ENCODE peak calls at places on chromosome 6, in ten cellular contexts. H is NCI-H1105 treated with DMSO at 0.1 percent for 48 hours; V is ecto neural progenitor cell; B is GM12892; K is GM12865; A is SHP77; I is hepatic stellate cell; T is activated CD8-positive, alpha-beta memory T cell treated with anti-CD3 and anti-CD28 coated beads for 24 hours; R is NCI-H2171; Y is AML-193. J is an unnamed sample.

GRCh38 chr6:140486468-140487361 is 1112.3 kb upstream of the CITED2 start:
- DNase-seq in R (no peak), Y (no peak), I (no peak), K (peak), B (no peak), T (no peak), A (no peak), V (no peak), H (no peak), J (no peak)

GRCh38 chr6:140003217-140003616 is 628.8 kb upstream of the CITED2 start:
- DNase-seq in I (no peak), V (peak), T (no peak), K (no peak), A (no peak), R (no peak), H (no peak), B (no peak), Y (no peak), J (no peak)

GRCh38 chr6:166750125-166750793 is 123.2 kb upstream of the RPS6KA2 start:
- DNase-seq in I (no peak), Y (no peak), K (no peak), V (no peak), H (no peak), R (no peak), A (no peak), B (no peak), T (no peak), J (no peak)

GRCh38 chr6:41448256-41448655 is 97.9 kb upstream of the FOXP4 start:
- DNase-seq in A (no peak), Y (no peak), T (no peak), B (no peak), K (no peak), R (no peak), I (no peak), V (no peak), H (no peak), J (no peak)

GRCh38 chr6:134097114-134097707 is 44.8 kb upstream of the SLC2A12 start:
- DNase-seq in A (peak), V (peak), Y (peak), T (peak), I (peak), K (peak), R (peak), B (peak), H (peak), J (no peak)

GRCh38 chr6:29734046-29735018 is 11.1 kb downstream of the HLA-F start:
- DNase-seq in R (no peak), K (no peak), H (no peak), Y (peak), V (no peak), A (no peak), T (no peak), I (no peak), B (no peak), J (no peak)

GRCh38 chr6:64034331-64034730 is 398.7 kb downstream of the PHF3 start:
- DNase-seq in Y (no peak), R (no peak), A (no peak), T (no peak), I (no peak), B (no peak), V (no peak), K (no peak), H (no peak), J (no peak)

GRCh38 chr6:42266542-42266941 is 48.9 kb upstream of the MRPS10 start:
- DNase-seq in B (no peak), Y (no peak), K (no peak), R (no peak), T (no peak), V (no peak), H (no peak), I (no peak), A (no peak), J (no peak)

GRCh38 chr6:1310628-1311399 is 1.1 kb upstream of the FOXQ1 start:
- DNase-seq in I (no peak), V (no peak), H (peak), K (no peak), R (no peak), Y (no peak), B (no peak), T (no peak), A (no peak), J (no peak)

GRCh38 chr6:145475794-145476396 is 259.4 kb downstream of the EPM2A start:
- DNase-seq in K (no peak), R (no peak), V (no peak), Y (no peak), A (no peak), T (no peak), I (no peak), B (no peak), H (no peak), J (no peak)

GRCh38 chr6:14017626-14018475 is 93.1 kb downstream of the RNF182 start:
- DNase-seq in B (no peak), I (no peak), V (peak), T (no peak), Y (no peak), A (no peak), K (no peak), R (no peak), H (no peak), J (no peak)

GRCh38 chr6:105769987-105770386 is 316.1 kb upstream of the PRDM1 start:
- DNase-seq in T (no peak), I (no peak), B (no peak), V (no peak), Y (no peak), A (no peak), H (no peak), K (no peak), R (no peak), J (no peak)

GRCh38 chr6:75230484-75231325 is 12.9 kb downstream of the COX7A2 start:
- DNase-seq in R (no peak), A (peak), V (no peak), B (no peak), H (peak), K (no peak), Y (peak), T (no peak), I (peak), J (no peak)

GRCh38 chr6:154703094-154703493 is 30.1 kb upstream of the SCAF8 start:
- DNase-seq in A (no peak), I (no peak), R (no peak), H (no peak), T (no peak), K (no peak), V (no peak), Y (no peak), B (no peak), J (no peak)

GRCh38 chr6:137536104-137536773 is 42.0 kb upstream of the OLIG3 start:
- DNase-seq in I (no peak), A (no peak), B (no peak), H (no peak), K (peak), R (no peak), V (no peak), Y (no peak), T (no peak), J (no peak)

GRCh38 chr6:89287351-89288028 is 27.6 kb downstream of the GABRR2 start:
- DNase-seq in R (no peak), T (peak), H (no peak), A (no peak), V (no peak), B (no peak), Y (no peak), I (no peak), K (no peak), J (no peak)